ENCODE peak calls at places on chromosomes 6 and 20, in five cellular contexts. T is lower lobe of right lung, M is tibial artery, V is spleen, H is brain microvascular endothelial cell. A is an unnamed sample.

GRCh38 chr20:59835448-59836395 is 97.7 kb downstream of the SYCP2 start:
- DNase-seq in T (no peak), M (peak; percentile 66), V (peak; percentile 72), H (peak; percentile 38), A (peak; percentile 88)

GRCh38 chr6:162184465-162184864 is 543.1 kb downstream of the PRKN start:
- DNase-seq in T (no peak), M (no peak), V (no peak), H (peak; percentile 89), A (no peak)

GRCh38 chr20:24769878-24770627 is 179.0 kb upstream of the CST7 start:
- DNase-seq in T (no peak), M (peak; percentile 60), V (peak; percentile 71), H (no peak), A (no peak)

GRCh38 chr6:139960676-139961075 is 586.2 kb upstream of the CITED2 start:
- DNase-seq in T (no peak), M (no peak), V (no peak), H (no peak), A (no peak)

GRCh38 chr6:16396497-16397319 is 158.3 kb downstream of the GMPR start:
- DNase-seq in T (no peak), M (no peak), V (no peak), H (no peak), A (no peak)

GRCh38 chr6:150537481-150537880 is 62.2 kb upstream of the PLEKHG1 start:
- DNase-seq in T (no peak), M (no peak), V (no peak), H (no peak), A (no peak)

GRCh38 chr6:151008425-151008824 is 142.9 kb downstream of the MTHFD1L start:
- DNase-seq in T (no peak), M (no peak), V (no peak), H (no peak), A (no peak)

GRCh38 chr6:44219053-44219814 is 2.5 kb downstream of the MYMX start:
- DNase-seq in T (peak; percentile 89), M (peak; percentile 95), V (peak; percentile 93), H (no peak), A (peak; percentile 97)

GRCh38 chr6:28251648-28252506 is at the start of gene ZKSCAN4:
- DNase-seq in T (peak; percentile 70), M (peak; percentile 74), V (peak; percentile 89), H (peak; percentile 91), A (peak; percentile 64)

GRCh38 chr20:44460795-44461141 is 14.9 kb upstream of the TTPAL start:
- DNase-seq in T (no peak), M (no peak), V (no peak), H (no peak), A (no peak)

GRCh38 chr20:52923123-52923543 is 49.0 kb upstream of the TSHZ2 start:
- DNase-seq in T (no peak), M (no peak), V (no peak), H (peak; percentile 6), A (no peak)

GRCh38 chr20:47740225-47741184 is 44.8 kb downstream of the SULF2 start:
- DNase-seq in T (peak; percentile 78), M (no peak), V (peak; percentile 80), H (no peak), A (peak; percentile 29)

GRCh38 chr20:56630086-56630493 is 984 bp downstream of the TFAP2C start:
- DNase-seq in T (peak; percentile 88), M (no peak), V (no peak), H (peak; percentile 47), A (peak; percentile 88)

GRCh38 chr6:37620519-37620918 is 77.2 kb downstream of the MDGA1 start:
- DNase-seq in T (no peak), M (no peak), V (no peak), H (no peak), A (no peak)

GRCh38 chr20:14896569-14896968 is 559.2 kb upstream of the FLRT3 start:
- DNase-seq in T (no peak), M (no peak), V (no peak), H (no peak), A (no peak)

GRCh38 chr6:45477785-45478184 is 100.1 kb upstream of the SUPT3H start:
- DNase-seq in T (no peak), M (no peak), V (no peak), H (no peak), A (no peak)

GRCh38 chr6:157571995-157572394 is 191.0 kb downstream of the ZDHHC14 start:
- DNase-seq in T (no peak), M (no peak), V (no peak), H (no peak), A (no peak)

GRCh38 chr6:33008944-33009861 is at the start of gene HLA-DOA:
- DNase-seq in T (no peak), M (no peak), V (peak; percentile 84), H (peak; percentile 24), A (no peak)

GRCh38 chr6:71012871-71013456 is 56.1 kb upstream of the B3GAT2 start:
- DNase-seq in T (no peak), M (no peak), V (no peak), H (peak; percentile 28), A (no peak)

GRCh38 chr6:106253731-106254130 is 71.8 kb downstream of the ATG5 start:
- DNase-seq in T (no peak), M (no peak), V (no peak), H (no peak), A (no peak)

GRCh38 chr6:154805288-154805911 is 72.2 kb downstream of the SCAF8 start:
- DNase-seq in T (no peak), M (no peak), V (no peak), H (peak; percentile 25), A (no peak)

GRCh38 chr6:161269310-161269709 is 4.6 kb downstream of the AGPAT4 start:
- DNase-seq in T (no peak), M (no peak), V (no peak), H (no peak), A (no peak)

GRCh38 chr20:49969946-49970345 is 12.8 kb upstream of the SNAI1 start:
- DNase-seq in T (no peak), M (no peak), V (peak; percentile 39), H (no peak), A (no peak)

GRCh38 chr6:99330159-99330558 is 19.3 kb downstream of the FAXC start:
- DNase-seq in T (no peak), M (no peak), V (no peak), H (peak; percentile 76), A (no peak)

GRCh38 chr6:39166189-39166917 is 51.4 kb upstream of the SAYSD1 start:
- DNase-seq in T (peak; percentile 84), M (peak; percentile 78), V (peak; percentile 96), H (peak; percentile 46), A (peak; percentile 91)

GRCh38 chr6:137412562-137412961 is 81.6 kb downstream of the OLIG3 start:
- DNase-seq in T (no peak), M (no peak), V (no peak), H (no peak), A (no peak)

GRCh38 chr6:90175627-90176538 is 120.8 kb downstream of the BACH2 start:
- DNase-seq in T (no peak), M (no peak), V (no peak), H (no peak), A (no peak)

GRCh38 chr6:5906340-5906670 is 100.4 kb downstream of the NRN1 start:
- DNase-seq in T (no peak), M (no peak), V (no peak), H (no peak), A (no peak)

GRCh38 chr20:53869466-53870258 is 200.7 kb downstream of the BCAS1 start:
- DNase-seq in T (peak; percentile 50), M (peak; percentile 71), V (no peak), H (peak; percentile 71), A (no peak)

GRCh38 chr6:169589293-169589692 is 112.5 kb downstream of the WDR27 start:
- DNase-seq in T (no peak), M (no peak), V (no peak), H (no peak), A (no peak)

GRCh38 chr6:39983193-39983592 is 48.9 kb upstream of the MOCS1 start:
- DNase-seq in T (no peak), M (no peak), V (no peak), H (no peak), A (no peak)

GRCh38 chr20:54320148-54320607 is 112.3 kb downstream of the PFDN4 start:
- DNase-seq in T (no peak), M (no peak), V (no peak), H (peak; percentile 11), A (no peak)

DNA sequence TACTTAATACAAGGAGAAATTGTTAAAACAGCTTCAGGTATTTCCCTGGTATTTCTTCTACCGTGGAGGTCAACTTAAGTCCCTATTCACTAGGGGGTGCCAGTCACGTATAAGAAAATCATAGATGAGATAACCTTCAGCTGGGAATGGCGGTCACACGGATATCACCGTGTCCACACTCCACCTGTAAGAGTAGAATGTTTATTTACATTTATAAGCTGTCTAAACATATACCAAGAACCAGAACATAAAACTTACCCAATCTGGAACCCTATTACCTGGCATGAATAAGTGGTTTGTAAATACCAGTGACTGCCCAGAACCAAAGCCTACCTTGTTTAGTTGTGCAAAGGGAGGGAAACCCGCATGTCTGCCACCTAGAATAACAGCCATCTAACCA is 1.9 kb upstream of the ELOVL4 start:
- DNase-seq in T (peak; percentile 49), M (no peak), V (no peak), H (peak; percentile 58), A (no peak)
- H3K27ac ChIP-seq in T (no peak overlapping the region), M (no peak overlapping the region), V (no peak overlapping the region), H (no peak overlapping the region), A (no peak overlapping the region)

DNA sequence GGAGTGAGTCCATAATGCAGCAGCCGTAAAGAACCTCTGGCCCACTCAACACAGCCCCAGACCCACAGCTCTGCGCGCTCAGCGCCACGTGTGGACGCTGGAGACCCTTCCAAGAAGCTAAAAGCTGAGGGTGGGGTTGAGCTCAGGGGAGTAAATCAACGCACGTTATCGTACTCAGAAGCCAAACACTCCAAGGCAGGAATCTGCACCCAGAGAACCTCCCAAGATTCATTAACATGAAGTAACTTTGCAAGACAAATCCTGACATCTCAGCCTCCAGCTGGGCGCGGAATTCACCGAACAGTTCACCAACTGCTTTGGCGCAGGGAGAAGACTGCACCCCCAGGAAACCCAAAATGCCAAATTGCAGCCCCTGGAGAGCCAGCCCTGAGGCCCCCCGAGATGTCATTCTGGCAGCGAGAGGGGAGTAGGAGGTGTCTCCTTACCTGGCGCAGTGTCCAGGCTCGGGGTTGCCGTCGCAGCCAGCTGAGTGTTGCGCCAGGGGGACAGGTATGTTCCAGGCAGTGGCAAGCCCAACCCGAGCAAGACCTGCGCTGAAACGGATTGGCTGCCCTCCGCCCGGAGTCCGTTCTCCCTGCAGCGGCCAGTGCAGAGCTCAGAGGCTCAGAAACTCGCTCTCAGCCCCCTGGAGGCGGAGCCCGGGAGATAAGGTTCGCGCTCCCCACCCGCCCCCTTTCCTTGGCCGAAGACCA is at the start of gene COL21A1:
- DNase-seq in T (peak; percentile 49), M (peak; percentile 82), V (peak; percentile 71), H (no peak), A (peak; percentile 79)
- H3K36me3 ChIP-seq in T (no peaks in the 10 kb centered on the region), M (no peaks in the 10 kb centered on the region), V (no peaks in the 10 kb centered on the region), H (no peaks in the 10 kb centered on the region), A (no peaks in the 10 kb centered on the region)

GRCh38 chr6:18493421-18493891 is 106.3 kb downstream of the RNF144B start:
- DNase-seq in T (no peak), M (no peak), V (no peak), H (no peak), A (no peak)
- H3K27ac ChIP-seq in T (peak overlapping the region; percentile 57), M (no peak overlapping the region), V (no peak overlapping the region), H (no peak overlapping the region), A (peak overlapping the region; percentile 0)

DNA sequence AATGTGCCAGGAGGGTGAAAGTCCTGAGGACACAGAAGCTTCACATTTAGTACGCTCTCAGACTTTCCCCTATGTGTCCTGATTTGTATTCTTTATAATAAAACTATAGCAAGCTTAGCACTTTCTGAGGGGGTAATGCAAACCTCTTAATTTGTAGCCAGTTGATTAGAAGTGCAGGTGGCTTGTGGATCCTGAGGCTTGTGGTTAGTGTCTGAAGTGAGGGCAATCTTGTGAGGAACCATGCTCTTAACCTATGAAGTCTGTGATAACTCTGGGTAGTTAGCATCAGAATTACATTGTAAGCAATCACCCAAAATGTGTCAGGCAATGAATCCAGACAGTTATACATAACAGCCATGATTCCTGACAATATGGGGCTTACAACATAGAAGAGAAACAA is 51.1 kb downstream of the LHFPL5 start:
- DNase-seq in T (no peak), M (no peak), V (no peak), H (no peak), A (no peak)
- H3K36me3 ChIP-seq in T (peaks cover 77% of the 10 kb centered on the region), M (peaks cover 25% of the 10 kb centered on the region), V (peaks cover 27% of the 10 kb centered on the region), H (peaks cover 45% of the 10 kb centered on the region), A (peaks cover 10% of the 10 kb centered on the region)